ENCODE peak calls at places on chromosomes 7 and 10, in ten cellular contexts. H, K, C, I, B, L, Y, Z, N and P are unnamed samples.
A peak's percentile ranks its signal among the peaks of the same experiment; 100 is the strongest.

GRCh38 chr7:141073173-141073640 is 657 bp upstream of the TMEM178B start:
- DNase-seq in H (no peak), K (peak; percentile 14), C (peak; percentile 47), I (no peak), B (peak; percentile 22), L (peak; percentile 54), Y (peak; percentile 75), Z (peak; percentile 41), N (no peak), P (peak; percentile 81)

GRCh38 chr10:131021967-131022366 is 289.6 kb downstream of the TCERG1L start:
- DNase-seq in H (no peak), K (no peak), C (no peak), I (no peak), B (no peak), L (no peak), Y (no peak), Z (no peak), N (no peak), P (no peak)

GRCh38 chr7:9870674-9871073 is 1103.0 kb upstream of the PHF14 start:
- DNase-seq in H (no peak), K (no peak), C (no peak), I (no peak), B (no peak), L (no peak), Y (no peak), Z (no peak), N (no peak), P (no peak)

GRCh38 chr10:48608926-48609325 is 4.1 kb upstream of the ARHGAP22 start:
- DNase-seq in H (no peak), K (no peak), C (no peak), I (no peak), B (no peak), L (no peak), Y (no peak), Z (peak; percentile 37), N (no peak), P (no peak)

GRCh38 chr10:126917975-126918908 is 13.0 kb downstream of the DOCK1 start:
- DNase-seq in H (no peak), K (no peak), C (no peak), I (no peak), B (no peak), L (no peak), Y (peak; percentile 23), Z (no peak), N (no peak), P (no peak)

GRCh38 chr7:34362621-34363020 is 295.4 kb upstream of the NPSR1 start:
- DNase-seq in H (no peak), K (no peak), C (no peak), I (no peak), B (no peak), L (no peak), Y (no peak), Z (no peak), N (no peak), P (no peak)

GRCh38 chr10:11901454-11902431 is 78.6 kb downstream of the PROSER2 start:
- DNase-seq in H (no peak), K (no peak), C (no peak), I (no peak), B (no peak), L (peak; percentile 8), Y (no peak), Z (no peak), N (no peak), P (no peak)

GRCh38 chr10:20156511-20156910 is 340.3 kb downstream of the PLXDC2 start:
- DNase-seq in H (no peak), K (no peak), C (no peak), I (no peak), B (no peak), L (no peak), Y (no peak), Z (no peak), N (no peak), P (no peak)

GRCh38 chr7:19705663-19706062 is 3.2 kb downstream of the POLR1F start:
- DNase-seq in H (no peak), K (no peak), C (no peak), I (no peak), B (no peak), L (no peak), Y (no peak), Z (no peak), N (no peak), P (no peak)

GRCh38 chr7:19713676-19714075 is 4.8 kb upstream of the POLR1F start:
- DNase-seq in H (no peak), K (no peak), C (no peak), I (no peak), B (no peak), L (peak; percentile 55), Y (peak; percentile 26), Z (peak; percentile 69), N (peak; percentile 19), P (peak; percentile 34)

GRCh38 chr7:19709249-19709578 is 377 bp upstream of the POLR1F start:
- DNase-seq in H (no peak), K (no peak), C (no peak), I (no peak), B (no peak), L (no peak), Y (no peak), Z (no peak), N (no peak), P (no peak)

GRCh38 chr7:19707240-19707639 is 1.6 kb downstream of the POLR1F start:
- DNase-seq in H (no peak), K (no peak), C (no peak), I (no peak), B (no peak), L (peak; percentile 27), Y (no peak), Z (peak; percentile 15), N (no peak), P (no peak)

GRCh38 chr7:19708397-19709248 is at the start of gene POLR1F:
- DNase-seq in H (peak; percentile 70), K (peak; percentile 95), C (peak; percentile 97), I (peak; percentile 93), B (peak; percentile 83), L (peak; percentile 97), Y (peak; percentile 93), Z (peak; percentile 97), N (peak; percentile 94), P (peak; percentile 92)
- TF ChIP-seq CTCF in H (peak; percentile 89), K (peak; percentile 93), C (peak; percentile 85), I (peak; percentile 91), B (no peak), L (peak; percentile 92), Y (peak; percentile 98), Z (peak; percentile 86), N (peak; percentile 74), P (peak; percentile 85)

GRCh38 chr7:24764972-24765744 is 7.9 kb upstream of the GSDME start:
- DNase-seq in H (no peak), K (no peak), C (no peak), I (no peak), B (no peak), L (no peak), Y (no peak), Z (no peak), N (peak; percentile 34), P (no peak)

GRCh38 chr7:24769863-24770262 is 12.6 kb upstream of the GSDME start:
- DNase-seq in H (no peak), K (no peak), C (no peak), I (no peak), B (no peak), L (no peak), Y (no peak), Z (no peak), N (no peak), P (no peak)

GRCh38 chr7:24769014-24769830 is 12.0 kb upstream of the GSDME start:
- DNase-seq in H (no peak), K (no peak), C (no peak), I (no peak), B (no peak), L (no peak), Y (no peak), Z (no peak), N (no peak), P (no peak)

GRCh38 chr7:24763303-24763901 is 6.1 kb upstream of the GSDME start:
- DNase-seq in H (no peak), K (no peak), C (no peak), I (no peak), B (no peak), L (no peak), Y (no peak), Z (no peak), N (no peak), P (no peak)

GRCh38 chr7:24767878-24768569 is 10.8 kb upstream of the GSDME start:
- DNase-seq in H (no peak), K (no peak), C (no peak), I (no peak), B (no peak), L (no peak), Y (no peak), Z (no peak), N (no peak), P (no peak)
- TF ChIP-seq CTCF in H (no peak), K (no peak), C (no peak), I (peak; percentile 14), B (no peak), L (peak; percentile 9), Y (no peak), Z (peak; percentile 11), N (no peak), P (no peak)

GRCh38 chr10:90723416-90724068 is 134.3 kb downstream of the HTR7 start:
- DNase-seq in H (no peak), K (no peak), C (no peak), I (no peak), B (no peak), L (no peak), Y (no peak), Z (no peak), N (no peak), P (no peak)

GRCh38 chr10:90722832-90723231 is 135.0 kb downstream of the HTR7 start:
- DNase-seq in H (no peak), K (no peak), C (no peak), I (no peak), B (no peak), L (no peak), Y (no peak), Z (no peak), N (no peak), P (no peak)

GRCh38 chr10:90712529-90712928 is 145.3 kb downstream of the HTR7 start:
- DNase-seq in H (no peak), K (no peak), C (no peak), I (no peak), B (no peak), L (no peak), Y (no peak), Z (no peak), N (no peak), P (no peak)

GRCh38 chr10:90718185-90718584 is 139.7 kb downstream of the HTR7 start:
- DNase-seq in H (no peak), K (no peak), C (no peak), I (no peak), B (no peak), L (peak; percentile 18), Y (no peak), Z (peak; percentile 23), N (no peak), P (no peak)
- TF ChIP-seq CTCF in H (no peak), K (no peak), C (no peak), I (no peak), B (no peak), L (peak; percentile 41), Y (no peak), Z (peak; percentile 25), N (no peak), P (no peak)

DNA sequence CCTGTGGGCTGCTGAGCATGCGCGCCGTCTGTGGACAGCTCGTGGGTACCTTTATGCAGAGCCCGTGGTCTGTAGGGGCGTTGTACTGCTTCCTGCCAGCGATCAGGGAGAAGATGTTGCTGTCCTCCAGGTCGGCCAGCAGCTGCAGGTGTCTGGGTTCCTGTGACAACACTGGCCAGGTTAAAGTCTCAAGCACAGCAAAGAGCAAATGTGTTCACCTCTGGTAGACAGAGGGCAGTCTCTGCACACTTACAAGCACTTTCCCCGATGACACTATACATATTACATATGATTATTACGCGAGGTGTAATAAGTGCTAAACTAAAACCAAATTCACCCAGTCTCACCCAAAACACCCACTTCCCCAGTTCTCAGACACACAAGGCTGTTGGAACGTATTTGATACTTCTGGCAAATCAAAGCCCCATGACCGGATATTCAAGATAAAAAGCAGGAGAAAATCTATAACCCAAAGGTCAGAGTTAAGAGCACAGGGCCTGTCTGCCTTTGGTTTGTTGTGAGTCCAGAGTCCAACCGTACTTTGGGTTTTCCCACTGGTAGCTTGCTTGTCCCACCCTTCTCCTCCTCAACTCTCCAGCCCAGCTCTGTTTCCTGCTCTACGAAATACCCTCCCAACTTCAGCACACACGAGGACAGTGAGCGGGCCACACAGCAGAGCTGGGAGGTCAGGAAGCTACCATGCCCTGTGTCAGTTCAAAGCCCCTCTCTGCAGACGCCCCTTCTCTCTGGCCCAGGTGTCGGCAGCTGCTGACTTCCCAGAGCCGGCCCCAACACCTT is 49.7 kb upstream of the DDC start:
- DNase-seq in H (no peak), K (no peak), C (no peak), I (no peak), B (no peak), L (no peak), Y (no peak), Z (no peak), N (no peak), P (no peak)
- TF ChIP-seq CTCF in H (no peak), K (peak; percentile 31), C (no peak), I (peak; percentile 70), B (no peak), L (peak; percentile 35), Y (no peak), Z (peak; percentile 27), N (no peak), P (no peak)